ENCODE peak calls at places on chromosomes 16 and 17, in ten cellular contexts. A, W, C, B, K, R, T, P, J and D are unnamed samples.
A peak's percentile ranks its signal among the peaks of the same experiment; 100 is the strongest.

GRCh38 chr17:75034236-75034908 is 12.4 kb downstream of the ATP5PD start:
- DNase-seq in A (peak; percentile 77), W (peak; percentile 85), C (peak; percentile 92), B (peak; percentile 97), K (no peak), R (peak; percentile 90), T (peak; percentile 88), P (peak; percentile 88), J (peak; percentile 96), D (peak; percentile 96)

GRCh38 chr16:1441391-1441829 is 2.9 kb downstream of the CCDC154 start:
- DNase-seq in A (no peak), W (no peak), C (no peak), B (no peak), K (no peak), R (no peak), T (no peak), P (no peak), J (no peak), D (peak; percentile 80)

GRCh38 chr17:8894673-8895578 is 27.5 kb upstream of the PIK3R6 start:
- DNase-seq in A (peak; percentile 41), W (peak; percentile 59), C (peak; percentile 71), B (peak; percentile 61), K (no peak), R (peak; percentile 60), T (peak; percentile 73), P (peak; percentile 84), J (peak; percentile 76), D (peak; percentile 20)

GRCh38 chr17:43714338-43715149 is 44.0 kb downstream of the SOST start:
- DNase-seq in A (no peak), W (peak; percentile 53), C (no peak), B (no peak), K (no peak), R (peak; percentile 87), T (no peak), P (no peak), J (no peak), D (no peak)

GRCh38 chr17:71975331-71975801 is 145.5 kb upstream of the SOX9 start:
- DNase-seq in A (peak; percentile 34), W (peak; percentile 42), C (peak; percentile 82), B (no peak), K (no peak), R (peak; percentile 53), T (peak; percentile 82), P (peak; percentile 19), J (no peak), D (no peak)

GRCh38 chr17:32142857-32143524 is 689 bp downstream of the RHOT1 start:
- DNase-seq in A (no peak), W (peak; percentile 76), C (peak; percentile 77), B (peak; percentile 57), K (no peak), R (peak; percentile 56), T (peak; percentile 76), P (peak; percentile 86), J (peak; percentile 1), D (peak; percentile 66)

GRCh38 chr16:25033852-25034251 is 18.7 kb upstream of the ARHGAP17 start:
- DNase-seq in A (no peak), W (peak; percentile 83), C (no peak), B (peak; percentile 81), K (no peak), R (peak; percentile 49), T (no peak), P (no peak), J (no peak), D (no peak)

GRCh38 chr16:47987136-47987535 is 168.7 kb downstream of the ABCC12 start:
- DNase-seq in A (no peak), W (no peak), C (no peak), B (no peak), K (no peak), R (no peak), T (no peak), P (no peak), J (no peak), D (no peak)

GRCh38 chr16:27498916-27499658 is 50.6 kb downstream of the GTF3C1 start:
- DNase-seq in A (no peak), W (no peak), C (no peak), B (no peak), K (no peak), R (no peak), T (no peak), P (no peak), J (no peak), D (no peak)

GRCh38 chr17:152860-153420 is 15.6 kb downstream of the SCGB1C2 start:
- DNase-seq in A (no peak), W (no peak), C (no peak), B (peak; percentile 7), K (no peak), R (no peak), T (no peak), P (no peak), J (no peak), D (no peak)

GRCh38 chr17:12472613-12473173 is 193.0 kb upstream of the MYOCD start:
- DNase-seq in A (no peak), W (peak; percentile 71), C (no peak), B (no peak), K (no peak), R (no peak), T (peak; percentile 4), P (no peak), J (no peak), D (no peak)

GRCh38 chr17:3857261-3858105 is 11.4 kb upstream of the NCBP3 start:
- DNase-seq in A (no peak), W (no peak), C (no peak), B (no peak), K (no peak), R (no peak), T (no peak), P (peak; percentile 60), J (no peak), D (no peak)